ENCODE peak calls at places on chromosome 2, in four cellular contexts. G is aorta, T is stomach, C is A549. V is an unnamed sample. For H3K9me3, the result is how much of the 10 kb centered on the place peaks cover.

GRCh38 chr2:182559623-182560022 is 132.8 kb upstream of the PDE1A start:
- DNase-seq in G (no peak), T (no peak), C (no peak), V (no peak)

GRCh38 chr2:97961534-97961933 is 34.2 kb downstream of the TMEM131 start:
- DNase-seq in T (no peak), C (no peak), G (no peak), V (no peak)

GRCh38 chr2:62770629-62771028 is 65.1 kb downstream of the EHBP1 start:
- DNase-seq in G (no peak), T (no peak), C (no peak), V (no peak)

GRCh38 chr2:219207884-219208740 is 1.5 kb downstream of the ZFAND2B start:
- DNase-seq in T (no peak), C (no peak), G (no peak), V (peak)

GRCh38 chr2:219645631-219646527 is 18.4 kb downstream of the SLC4A3 start:
- DNase-seq in T (no peak), C (no peak), G (no peak), V (peak)

GRCh38 chr2:109280804-109281203 is 151.8 kb downstream of the SH3RF3 start:
- DNase-seq in G (no peak), C (no peak), T (no peak), V (no peak)

GRCh38 chr2:181250691-181251090 is 206.5 kb upstream of the ITGA4 start:
- DNase-seq in G (no peak), C (no peak), T (no peak), V (no peak)

GRCh38 chr2:15355386-15355785 is 205.7 kb downstream of the NBAS start:
- DNase-seq in C (no peak), G (no peak), T (no peak), V (no peak)

GRCh38 chr2:237557633-237558015 is 8.8 kb upstream of the PRLH start:
- DNase-seq in C (no peak), G (peak), T (no peak), V (peak)

GRCh38 chr2:47065771-47066380 is 89.2 kb downstream of the STPG4 start:
- DNase-seq in C (no peak), T (no peak), G (no peak), V (no peak)

GRCh38 chr2:173264603-173265366 is 89.9 kb upstream of the CDCA7 start:
- DNase-seq in T (no peak), G (no peak), C (no peak), V (no peak)

GRCh38 chr2:162382283-162382682 is 38.4 kb downstream of the GCA start:
- DNase-seq in C (no peak), T (no peak), G (no peak), V (no peak)

GRCh38 chr2:232538671-232539070 is 821 bp upstream of the CHRNG start:
- DNase-seq in G (peak), T (peak), C (no peak), V (no peak)

GRCh38 chr2:166900700-166901099 is 12.4 kb downstream of the XIRP2 start:
- DNase-seq in C (no peak), G (no peak), T (no peak), V (no peak)

GRCh38 chr2:158778243-158778642 is 16.9 kb upstream of the DAPL1 start:
- DNase-seq in G (no peak), T (no peak), C (no peak), V (no peak)

GRCh38 chr2:136141510-136142154 is 23.7 kb upstream of the CXCR4 start:
- DNase-seq in C (no peak), G (no peak), T (no peak), V (no peak)

GRCh38 chr2:190545756-190546385 is 11.3 kb upstream of the NEMP2 start:
- DNase-seq in T (no peak), C (no peak), G (no peak), V (no peak)

GRCh38 chr2:98412751-98413445 is 31.8 kb upstream of the INPP4A start:
- DNase-seq in C (peak), T (no peak), G (no peak), V (no peak)

DNA sequence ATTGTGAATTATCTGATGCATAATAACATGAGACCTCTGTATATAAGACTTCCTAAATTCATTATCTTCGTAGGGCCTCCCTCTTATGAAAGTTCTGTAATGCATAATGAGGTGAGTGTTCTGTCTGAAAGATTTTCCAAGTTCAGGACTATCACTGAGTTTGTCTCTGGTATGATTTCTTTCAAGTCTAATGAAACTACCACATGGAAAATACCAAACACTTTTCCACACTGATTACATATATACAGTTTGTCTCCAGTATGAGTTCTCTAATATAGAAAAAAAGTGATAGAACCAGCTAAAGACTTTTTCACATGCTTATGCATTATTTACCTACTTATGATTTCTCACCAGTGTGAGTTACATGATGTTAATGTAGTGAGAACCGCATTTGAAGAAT is 34.7 kb downstream of the CTNNA2 start:
- DNase-seq in G (no peak), T (no peak), C (no peak), V (no peak)
- H3K9me3 ChIP-seq in G (under half), T (half or more), C (half or more), V (under half)

DNA sequence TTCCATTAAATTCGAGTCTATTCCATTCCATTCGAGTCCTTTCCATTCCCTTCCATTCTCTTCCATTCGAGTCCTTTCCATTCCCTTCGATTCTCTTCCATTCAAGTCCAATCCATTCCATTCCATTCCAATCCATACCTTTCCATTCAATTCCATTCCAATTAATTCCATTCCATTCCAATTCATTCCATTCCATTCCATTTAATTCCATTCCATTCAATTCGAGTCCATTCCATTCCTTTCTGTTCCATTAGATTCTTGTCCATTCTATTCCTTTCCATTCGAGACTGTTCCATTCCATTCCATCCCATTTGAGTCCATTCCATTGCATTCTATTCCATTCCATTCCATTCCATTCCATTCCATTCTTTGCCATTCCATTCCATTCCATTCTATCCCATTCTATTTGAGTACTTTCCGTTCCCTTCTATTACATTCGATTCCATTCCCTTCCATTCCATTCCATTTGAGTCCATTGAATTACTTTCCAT is 1130.0 kb downstream of the RPIA start:
- DNase-seq in T (no peak), G (no peak), C (no peak), V (no peak)
- H3K9me3 ChIP-seq in T (under half), G (under half), C (under half), V (half or more)

GRCh38 chr2:48723125-48723524 is 32.4 kb downstream of the LHCGR start:
- DNase-seq in C (no peak), T (no peak), G (no peak), V (no peak)
- H3K9me3 ChIP-seq in C (under half), T (under half), G (under half), V (under half)

DNA sequence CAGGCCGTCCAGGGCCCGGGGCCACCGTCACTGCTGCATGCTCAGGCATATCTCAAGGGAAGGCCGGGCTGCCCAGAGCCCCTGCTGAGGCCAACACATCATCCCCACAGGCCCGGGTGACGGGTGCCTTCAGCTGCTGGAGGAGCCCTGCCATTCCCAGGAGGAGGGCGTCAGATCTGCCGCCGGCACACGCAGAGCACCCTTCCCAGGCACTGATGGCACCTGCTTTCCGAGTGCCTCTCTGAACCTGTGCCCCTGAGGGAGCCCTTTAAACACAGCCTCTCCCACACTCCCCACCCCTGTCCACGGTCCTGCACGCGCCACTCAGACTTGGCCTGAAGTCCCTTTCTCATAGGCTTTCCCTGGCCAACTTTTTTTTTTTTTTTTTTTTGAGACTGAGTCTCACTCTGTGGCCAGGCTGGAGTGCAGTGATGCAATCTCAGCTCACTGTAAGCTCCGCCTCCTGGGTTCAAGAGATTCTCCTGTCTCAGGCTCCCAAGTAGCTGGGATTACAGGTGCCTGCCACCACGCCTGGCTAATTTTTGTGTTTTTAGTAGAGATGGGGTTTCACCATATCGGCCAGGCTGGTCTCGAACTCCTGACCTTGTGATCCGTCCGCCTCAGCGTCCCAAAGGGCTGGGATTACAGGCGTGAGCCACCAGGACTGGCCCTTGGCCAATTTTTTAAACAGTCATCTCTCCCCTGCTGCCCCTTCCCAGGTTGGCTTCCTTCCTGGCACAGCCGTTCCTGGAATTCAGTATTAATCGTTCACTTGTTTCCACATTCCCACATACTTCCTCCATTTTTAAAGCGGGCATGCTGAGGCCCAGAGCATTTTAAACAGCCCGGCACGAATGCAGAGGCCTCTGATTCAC is 211.6 kb downstream of the NDUFA10 start:
- DNase-seq in T (no peak), G (peak), C (no peak), V (peak)
- H3K9me3 ChIP-seq in T (under half), G (under half), C (under half), V (under half)

DNA sequence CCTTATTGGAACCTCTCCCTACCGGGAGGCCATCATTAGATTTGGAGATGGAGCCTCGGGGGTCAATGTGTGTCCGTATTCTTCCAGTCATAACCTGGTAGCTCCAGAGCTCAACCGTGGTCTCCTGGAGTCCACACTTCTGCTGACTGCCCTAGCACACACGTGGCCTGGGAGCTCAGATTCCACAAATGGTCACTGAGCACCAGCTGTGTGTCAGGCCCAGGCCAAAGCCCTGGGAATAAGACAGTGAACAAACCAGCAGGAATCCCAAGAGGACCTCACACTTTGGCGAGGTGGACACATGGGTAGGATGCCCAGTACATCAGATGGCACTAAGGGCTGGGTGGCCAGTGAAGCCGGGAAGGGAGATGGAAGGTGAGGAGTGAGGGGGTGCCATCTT is 15.5 kb downstream of the GYPC start:
- DNase-seq in G (peak), C (no peak), T (no peak), V (no peak)
- H3K9me3 ChIP-seq in G (under half), C (under half), T (under half), V (under half)

GRCh38 chr2:56813490-56813889 is 629.7 kb downstream of the CCDC85A start:
- DNase-seq in C (no peak), T (no peak), G (no peak), V (no peak)
- H3K9me3 ChIP-seq in C (under half), T (under half), G (under half), V (under half)

GRCh38 chr2:99928472-99929053 is 213.8 kb downstream of the AFF3 start:
- DNase-seq in C (no peak), T (no peak), G (no peak), V (no peak)

GRCh38 chr2:99921903-99922302 is 220.5 kb downstream of the AFF3 start:
- DNase-seq in C (no peak), G (no peak), T (no peak), V (no peak)

GRCh38 chr2:99926986-99927385 is 215.4 kb downstream of the AFF3 start:
- DNase-seq in C (no peak), G (no peak), T (no peak), V (no peak)

GRCh38 chr2:99925960-99926359 is 216.4 kb downstream of the AFF3 start:
- DNase-seq in G (no peak), C (no peak), T (no peak), V (no peak)

DNA sequence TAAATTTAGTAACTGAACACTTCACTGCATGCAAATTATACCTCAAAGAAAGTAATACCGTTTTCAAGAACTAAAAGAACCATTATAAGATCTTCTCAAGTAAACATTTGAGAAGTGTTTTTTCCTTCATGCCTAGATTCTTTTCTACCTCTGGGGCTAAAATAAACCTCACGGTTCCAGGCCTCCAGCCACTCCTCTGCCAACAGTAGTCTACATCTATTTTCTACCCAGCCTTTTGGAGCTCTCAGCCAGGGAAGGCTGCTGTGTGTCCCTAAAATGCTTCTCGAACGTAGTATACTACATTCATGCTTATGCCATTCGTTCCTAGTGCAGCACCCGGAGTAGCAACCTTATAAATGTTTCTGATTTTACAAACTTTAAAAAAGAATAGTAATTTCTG is 219.7 kb downstream of the AFF3 start:
- DNase-seq in C (no peak), T (no peak), G (no peak), V (no peak)
- H3K9me3 ChIP-seq in C (under half), T (under half), G (under half), V (under half)